ENCODE peak calls at places on chromosomes 5 and 9, in eight cellular contexts. O, G, Q, Y, J, M, N and C are unnamed samples. For H3K9me3, the result is how much of the 10 kb centered on the place peaks cover.

GRCh38 chr5:42807722-42808447 is 3.8 kb downstream of the SELENOP start:
- DNase-seq in O (no peak), G (no peak), Q (no peak), Y (no peak), J (no peak), M (no peak), N (no peak), C (no peak)

GRCh38 chr9:15135167-15135792 is 171.7 kb downstream of the TTC39B start:
- DNase-seq in O (no peak), G (peak), Q (peak), Y (peak), J (peak), M (peak), N (peak), C (peak)

GRCh38 chr5:135013947-135014570 is 20.0 kb downstream of the PITX1 start:
- DNase-seq in O (peak), G (no peak), Q (no peak), Y (no peak), J (no peak), M (no peak), N (peak), C (no peak)

GRCh38 chr5:65815156-65815555 is 93.2 kb downstream of the NLN start:
- DNase-seq in O (no peak), G (no peak), Q (no peak), Y (no peak), J (no peak), M (no peak), N (no peak), C (no peak)

GRCh38 chr9:89374176-89374575 is 55.9 kb downstream of the SECISBP2 start:
- DNase-seq in O (no peak), G (no peak), Q (no peak), Y (no peak), J (no peak), M (no peak), N (no peak), C (no peak)

GRCh38 chr9:101119206-101119819 is 90.8 kb downstream of the PLPPR1 start:
- DNase-seq in O (no peak), G (peak), Q (peak), Y (no peak), J (peak), M (no peak), N (no peak), C (peak)

GRCh38 chr9:97284798-97285197 is 22.7 kb upstream of the CCDC180 start:
- DNase-seq in O (no peak), G (no peak), Q (no peak), Y (no peak), J (no peak), M (no peak), N (no peak), C (no peak)

GRCh38 chr9:114132550-114132918 is 22.8 kb upstream of the COL27A1 start:
- DNase-seq in O (no peak), G (no peak), Q (no peak), Y (no peak), J (no peak), M (no peak), N (no peak), C (no peak)

GRCh38 chr5:165328856-165329255 is 1823.4 kb downstream of the MAT2B start:
- DNase-seq in O (no peak), G (no peak), Q (no peak), Y (no peak), J (peak), M (no peak), N (no peak), C (no peak)

GRCh38 chr9:134339183-134339806 is 13.0 kb downstream of the RXRA start:
- DNase-seq in O (no peak), G (no peak), Q (no peak), Y (no peak), J (no peak), M (no peak), N (no peak), C (no peak)

GRCh38 chr9:112820886-112821285 is 69.8 kb downstream of the SLC46A2 start:
- DNase-seq in O (no peak), G (no peak), Q (no peak), Y (no peak), J (no peak), M (no peak), N (no peak), C (no peak)

GRCh38 chr9:104740596-104740995 is 6.9 kb upstream of the NIPSNAP3A start:
- DNase-seq in O (no peak), G (no peak), Q (peak), Y (no peak), J (no peak), M (no peak), N (no peak), C (no peak)

GRCh38 chr5:42656661-42657035 is 100.0 kb upstream of the CCDC152 start:
- DNase-seq in O (no peak), G (no peak), Q (no peak), Y (no peak), J (no peak), M (no peak), N (no peak), C (no peak)

GRCh38 chr5:151651997-151652645 is 34.6 kb downstream of the SPARC start:
- DNase-seq in O (peak), G (peak), Q (peak), Y (peak), J (peak), M (peak), N (peak), C (peak)

GRCh38 chr5:14685757-14686156 is 21.2 kb downstream of the OTULIN start:
- DNase-seq in O (no peak), G (peak), Q (peak), Y (no peak), J (peak), M (peak), N (no peak), C (peak)

GRCh38 chr9:84852902-84853301 is 183.4 kb downstream of the NTRK2 start:
- DNase-seq in O (no peak), G (no peak), Q (no peak), Y (no peak), J (no peak), M (no peak), N (no peak), C (no peak)

DNA sequence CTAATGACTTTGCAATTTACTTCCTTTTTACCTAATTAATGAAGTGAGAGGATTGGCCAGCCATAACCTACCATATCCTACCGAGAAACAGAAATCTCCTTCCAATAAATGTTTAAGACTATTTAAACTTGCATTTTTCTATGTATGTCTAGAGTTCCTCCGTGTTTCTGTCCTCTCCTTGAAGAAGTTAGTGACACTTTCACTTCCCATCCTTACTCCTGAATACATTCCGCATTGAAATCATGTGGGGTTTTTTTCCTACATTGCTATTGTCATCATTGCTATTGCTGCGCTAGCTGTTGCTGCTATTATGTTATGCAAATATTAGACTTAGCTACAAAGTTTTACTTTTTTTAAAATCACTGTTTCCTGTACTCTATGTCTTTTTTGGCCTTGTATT is 83.4 kb upstream of the NEK6 start:
- DNase-seq in O (no peak), G (no peak), Q (no peak), Y (no peak), J (no peak), M (no peak), N (no peak), C (no peak)
- H3K9me3 ChIP-seq in O (under half), G (under half), Q (under half), Y (under half), J (under half), M (under half), N (under half), C (under half)

GRCh38 chr5:178469011-178469974 is 120.9 kb downstream of the COL23A1 start:
- DNase-seq in O (peak), G (peak), Q (no peak), Y (no peak), J (no peak), M (no peak), N (no peak), C (no peak)

GRCh38 chr5:178466342-178466741 is 123.9 kb downstream of the COL23A1 start:
- DNase-seq in O (peak), G (no peak), Q (no peak), Y (no peak), J (no peak), M (no peak), N (no peak), C (no peak)

GRCh38 chr5:178468196-178468685 is 122.0 kb downstream of the COL23A1 start:
- DNase-seq in O (peak), G (no peak), Q (no peak), Y (no peak), J (no peak), M (no peak), N (no peak), C (no peak)

GRCh38 chr5:178465861-178466288 is 124.3 kb downstream of the COL23A1 start:
- DNase-seq in O (no peak), G (no peak), Q (no peak), Y (no peak), J (no peak), M (no peak), N (no peak), C (no peak)

DNA sequence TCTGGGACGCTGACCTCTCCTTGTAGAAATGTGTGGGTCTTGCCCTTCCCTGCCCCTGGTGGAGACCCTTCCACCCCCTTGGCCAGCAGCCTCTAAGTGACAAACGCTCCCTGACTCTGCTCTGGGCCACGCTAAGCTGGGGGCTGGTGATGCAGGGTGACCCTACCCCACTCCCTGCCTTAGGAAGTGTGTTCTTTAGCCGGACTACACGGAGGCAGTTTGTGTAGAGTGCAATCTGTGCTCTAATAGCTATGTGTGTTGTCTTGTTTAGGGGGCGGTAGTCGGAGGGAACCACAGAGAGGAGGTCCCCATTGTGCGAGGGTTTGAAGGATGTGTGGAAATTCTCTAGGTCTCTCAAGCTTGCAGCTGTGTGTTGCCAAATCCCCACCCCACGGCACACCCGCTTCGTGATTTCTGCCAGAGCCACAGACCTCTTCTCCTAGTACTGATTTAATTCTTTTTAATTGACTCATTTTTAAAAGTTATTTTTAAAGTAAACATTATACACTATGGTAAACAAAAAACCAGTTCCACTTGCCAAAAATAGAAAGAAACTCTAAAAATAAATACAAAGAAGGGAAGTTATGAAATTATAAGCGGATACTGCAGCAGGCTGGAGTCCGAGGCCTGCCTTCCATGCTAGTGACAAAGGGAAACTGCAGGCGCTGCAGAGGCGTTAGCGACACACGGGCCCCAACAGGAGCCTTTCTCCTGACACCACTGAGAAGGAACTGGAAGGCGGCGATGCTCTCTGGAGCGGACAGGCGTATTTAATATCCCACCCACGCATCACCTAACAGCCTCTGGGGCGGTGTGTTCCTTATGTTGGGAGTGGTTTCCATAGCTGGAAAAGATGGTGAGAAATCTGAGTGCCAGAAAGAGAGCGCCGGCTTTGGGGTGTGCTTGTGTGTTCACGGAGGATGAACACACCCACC is 122.7 kb downstream of the COL23A1 start:
- DNase-seq in O (peak), G (no peak), Q (no peak), Y (peak), J (no peak), M (no peak), N (peak), C (no peak)
- H3K9me3 ChIP-seq in O (under half), G (under half), Q (under half), Y (under half), J (under half), M (under half), N (under half), C (under half)

GRCh38 chr9:86021166-86021565 is 78.2 kb downstream of the GOLM1 start:
- DNase-seq in O (no peak), G (no peak), Q (no peak), Y (no peak), J (no peak), M (no peak), N (no peak), C (no peak)
- H3K9me3 ChIP-seq in O (under half), G (under half), Q (under half), Y (under half), J (under half), M (under half), N (under half), C (under half)

GRCh38 chr5:141422742-141423291 is 2.0 kb downstream of the PCDHGA11 start:
- DNase-seq in O (no peak), G (no peak), Q (no peak), Y (no peak), J (no peak), M (no peak), N (no peak), C (no peak)
- H3K9me3 ChIP-seq in O (under half), G (under half), Q (half or more), Y (half or more), J (half or more), M (under half), N (half or more), C (under half)